ENCODE peak calls at places on chromosome 7, in ten cellular contexts. L is AML-193; R is osteoblast; K is K562; Z is endothelial cell; J is activated T-helper 2 cell treated with anti-CD3 and anti-CD28 coated beads, Interferon-gamma antibody, Interleukin-2, Interleukin-4, amounts not matched to agents 10 μg/mL and 5 μg/mL and 100 μg/mL, durations not matched to agents 14 hours and 24 hours and 36 hours; A is AG09309; Q is memory B cell; T is HT1080; M is activated gamma-delta T cell treated with anti-CD3 and anti-CD28 coated beads, Interleukin-2, amount 50 U/mL, for 16 hours. S is an unnamed sample.

GRCh38 chr7:111499027-111499426 is 63.3 kb downstream of the IMMP2L start:
- DNase-seq in L (no peak), R (peak), K (peak), Z (no peak), J (no peak), A (no peak), Q (no peak), T (peak), M (no peak), S (no peak)

GRCh38 chr7:47314728-47315601 is 266.9 kb downstream of the TNS3 start:
- DNase-seq in L (no peak), R (peak), K (no peak), Z (no peak), J (no peak), A (peak), Q (no peak), T (no peak), M (no peak), S (no peak)

GRCh38 chr7:111736475-111736874 is 174.2 kb upstream of the IMMP2L start:
- DNase-seq in L (no peak), R (peak), K (no peak), Z (no peak), J (no peak), A (no peak), Q (no peak), T (no peak), M (no peak), S (no peak)

GRCh38 chr7:47087866-47088265 is 494.0 kb downstream of the TNS3 start:
- DNase-seq in L (no peak), R (peak), K (no peak), Z (no peak), J (no peak), A (no peak), Q (no peak), T (peak), M (no peak), S (no peak)

GRCh38 chr7:28957822-28958234 is 302 bp downstream of the TRIL start:
- DNase-seq in L (no peak), R (peak), K (no peak), Z (peak), J (no peak), A (no peak), Q (no peak), T (no peak), M (no peak), S (no peak)

GRCh38 chr7:147646568-147646967 is 944.0 kb upstream of the C7orf33 start:
- DNase-seq in L (no peak), R (no peak), K (no peak), Z (no peak), J (no peak), A (no peak), Q (no peak), T (no peak), M (no peak), S (no peak)

GRCh38 chr7:96216373-96216772 is 105.5 kb downstream of the SLC25A13 start:
- DNase-seq in L (no peak), R (no peak), K (no peak), Z (no peak), J (no peak), A (no peak), Q (no peak), T (no peak), M (no peak), S (no peak)

GRCh38 chr7:100003711-100004661 is 11.4 kb upstream of the ZKSCAN1 start:
- DNase-seq in L (no peak), R (peak), K (no peak), Z (no peak), J (no peak), A (no peak), Q (no peak), T (no peak), M (no peak), S (no peak)

GRCh38 chr7:6165075-6165474 is 107.3 kb downstream of the CYTH3 start:
- DNase-seq in L (no peak), R (peak), K (no peak), Z (no peak), J (no peak), A (no peak), Q (no peak), T (no peak), M (no peak), S (no peak)

GRCh38 chr7:128948976-128949760 is 11.4 kb downstream of the IRF5 start:
- DNase-seq in L (peak), R (peak), K (no peak), Z (no peak), J (no peak), A (no peak), Q (no peak), T (no peak), M (no peak), S (peak)

GRCh38 chr7:83937930-83938329 is 256.7 kb downstream of the SEMA3A start:
- DNase-seq in L (no peak), R (no peak), K (no peak), Z (no peak), J (no peak), A (no peak), Q (no peak), T (no peak), M (no peak), S (no peak)

GRCh38 chr7:11141541-11141940 is 167.9 kb downstream of the PHF14 start:
- DNase-seq in L (no peak), R (no peak), K (no peak), Z (no peak), J (no peak), A (no peak), Q (no peak), T (no peak), M (no peak), S (no peak)

S was measured in NB4.